ENCODE peak calls at places on chromosomes 4 and X, in five cellular contexts. J is SK-N-SH, G is A549, Z is K562, R is HCT116. D is an unnamed sample.

GRCh38 chr4:52750819-52751348 is 341 bp downstream of the ERVMER34-1 start:
- DNase-seq in G (peak; percentile 7), J (no peak), Z (no peak), R (peak; percentile 16), D (peak; percentile 1)

GRCh38 chrX:118495958-118496762 is 545 bp downstream of the DOCK11 start:
- DNase-seq in J (peak; percentile 59), R (no peak), Z (peak; percentile 21), G (no peak), D (no peak)

GRCh38 chrX:71911731-71912050 is 1.0 kb downstream of the NHSL2 start:
- DNase-seq in J (no peak), R (no peak), Z (no peak), G (no peak), D (no peak)

GRCh38 chr4:184649971-184650855 is 675 bp downstream of the PRIMPOL start:
- DNase-seq in G (no peak), J (peak; percentile 31), Z (no peak), R (no peak), D (no peak)

GRCh38 chr4:6641971-6642320 is 1.5 kb downstream of the MRFAP1 start:
- DNase-seq in Z (no peak), R (no peak), G (no peak), J (no peak), D (no peak)

GRCh38 chr4:71338846-71339593 is at the start of gene SLC4A4:
- DNase-seq in G (no peak), J (no peak), R (no peak), Z (no peak), D (no peak)

GRCh38 chrX:40303256-40304077 is 205.7 kb upstream of the BCOR start:
- DNase-seq in J (no peak), Z (no peak), G (no peak), R (no peak), D (no peak)

GRCh38 chr4:146370841-146371240 is 150.9 kb downstream of the SLC10A7 start:
- DNase-seq in J (no peak), G (no peak), Z (no peak), R (no peak), D (no peak)

GRCh38 chrX:104419211-104419610 is 146.8 kb upstream of the IL1RAPL2 start:
- DNase-seq in J (no peak), G (no peak), Z (no peak), R (no peak), D (no peak)

GRCh38 chrX:103309860-103310591 is 764 bp downstream of the BEX2 start:
- DNase-seq in R (no peak), G (no peak), J (peak; percentile 56), Z (no peak), D (no peak)

GRCh38 chr4:37388672-37389368 is 144.3 kb downstream of the NWD2 start:
- DNase-seq in G (no peak), J (no peak), Z (no peak), R (no peak), D (no peak)

GRCh38 chr4:87219648-87220093 is 747 bp downstream of the KLHL8 start:
- DNase-seq in G (no peak), Z (peak; percentile 56), R (no peak), J (no peak), D (no peak)

GRCh38 chrX:148567229-148567628 is 66.8 kb downstream of the AFF2 start:
- DNase-seq in R (no peak), J (no peak), G (no peak), Z (peak; percentile 9), D (no peak)

GRCh38 chrX:69807400-69807799 is 191.5 kb downstream of the EDA start:
- DNase-seq in G (no peak), R (no peak), Z (no peak), J (no peak), D (no peak)

GRCh38 chr4:108891921-108892320 is 129.1 kb upstream of the ETNPPL start:
- DNase-seq in Z (no peak), G (no peak), J (no peak), R (no peak), D (no peak)

GRCh38 chrX:39605183-39605582 is 492.6 kb downstream of the BCOR start:
- DNase-seq in J (peak; percentile 43), G (no peak), R (no peak), Z (no peak), D (no peak)

DNA sequence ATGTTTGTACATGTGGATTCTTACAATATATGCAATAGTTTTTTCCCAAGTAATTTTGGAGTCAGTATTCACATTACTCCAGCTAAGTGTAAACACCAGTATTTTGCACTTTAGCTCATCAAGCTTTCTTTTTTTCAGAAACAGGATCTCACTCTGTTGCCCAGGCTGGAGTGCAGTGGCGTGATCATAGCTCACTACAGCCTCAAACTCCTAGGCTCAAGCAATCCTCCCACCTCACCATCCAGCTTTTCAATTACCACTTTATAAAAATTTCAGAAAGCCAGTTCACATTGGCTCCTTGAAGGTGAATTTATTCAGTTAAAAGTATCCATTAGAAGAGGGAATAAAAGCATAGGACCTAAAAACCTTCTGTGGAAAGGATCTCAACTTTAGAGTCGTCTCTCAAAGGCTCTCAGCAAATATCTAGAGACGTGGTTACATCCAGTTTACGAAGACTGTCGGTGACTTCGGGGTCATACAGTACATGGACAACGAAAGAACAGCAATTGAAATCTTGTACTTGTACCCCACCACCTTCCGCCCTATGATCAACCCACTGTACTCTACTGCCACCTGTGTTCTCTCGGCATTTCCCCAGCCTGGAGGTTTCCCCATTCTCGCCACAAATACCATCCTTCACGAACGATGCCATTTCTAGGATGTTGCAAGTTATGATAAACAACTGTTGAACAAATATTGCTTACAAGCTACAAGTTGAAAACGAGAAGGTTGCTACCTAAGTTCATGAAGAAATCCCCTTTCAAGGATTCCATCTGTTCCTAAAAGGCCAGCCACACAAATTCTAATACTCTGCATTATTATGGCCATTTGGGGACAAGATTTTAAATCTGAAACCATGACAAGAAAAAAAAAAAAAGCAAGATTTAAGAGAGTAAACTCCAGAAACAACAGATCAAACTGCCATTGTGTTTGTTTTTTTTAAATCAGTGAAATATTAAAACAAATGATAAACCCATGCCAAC is 1.8 kb downstream of the APBB2 start:
- DNase-seq in R (no peak), Z (no peak), G (peak; percentile 62), J (peak; percentile 55), D (no peak)
- TF ChIP-seq RAD21 in R (no peak), Z (peak; percentile 30), G (peak; percentile 84), J (peak; percentile 82), D (peak; percentile 85)

DNA sequence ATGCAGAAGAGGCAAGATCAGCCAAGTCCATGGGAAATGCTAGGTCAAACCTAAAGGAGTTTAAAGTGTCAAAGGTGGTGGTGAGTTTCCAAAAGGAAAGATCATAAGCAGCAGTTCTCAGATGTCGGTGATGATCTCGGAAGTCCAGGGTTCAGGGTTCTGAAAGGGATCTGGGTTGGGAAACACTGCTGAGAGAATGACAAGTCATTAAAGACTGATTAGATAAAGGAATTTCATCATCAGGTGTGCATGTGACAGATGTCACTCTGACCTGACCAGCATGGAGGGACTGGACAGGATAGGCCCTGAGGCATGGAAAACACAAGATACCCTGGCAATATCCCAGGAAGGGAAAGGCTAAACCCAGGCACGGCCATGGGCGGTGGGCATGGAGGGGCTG is 195.7 kb upstream of the TBL1X start:
- DNase-seq in Z (no peak), R (no peak), J (no peak), G (no peak), D (no peak)
- H3K27ac ChIP-seq in Z (no peak overlapping the region), R (no peak overlapping the region), J (no peak overlapping the region), G (no peak overlapping the region), D (no peak overlapping the region)

GRCh38 chr4:1152284-1152683 is 20.1 kb downstream of the SPON2 start:
- DNase-seq in G (no peak), J (no peak), R (no peak), Z (no peak), D (no peak)
- TF ChIP-seq RAD21 in G (no peak), J (no peak), R (no peak), Z (no peak), D (no peak)

DNA sequence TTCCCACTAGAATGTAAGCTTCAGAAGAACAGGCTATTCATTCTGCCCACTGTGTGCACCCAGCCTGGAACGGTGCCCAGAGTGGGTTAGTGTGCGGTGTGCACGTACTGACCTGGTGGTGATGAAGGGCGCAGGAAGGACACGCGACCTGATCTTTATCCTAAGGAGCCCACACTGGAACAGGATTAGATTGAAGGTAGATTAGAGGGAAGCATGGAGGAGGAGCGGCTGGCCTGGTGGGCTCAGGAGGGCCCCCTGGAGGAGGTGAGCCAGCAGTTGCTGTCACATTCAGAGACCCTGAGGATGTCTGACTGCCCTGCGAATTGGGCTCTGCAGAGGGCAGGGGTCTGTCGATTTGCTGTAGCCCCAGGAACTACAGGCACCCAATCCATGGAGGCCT is 73.1 kb downstream of the HTRA3 start:
- DNase-seq in R (no peak), J (peak; percentile 60), G (no peak), Z (no peak), D (no peak)
- H3K27ac ChIP-seq in R (no peak overlapping the region), J (no peak overlapping the region), G (no peak overlapping the region), Z (no peak overlapping the region), D (no peak overlapping the region)